ENCODE peak calls at places on chromosomes 16 and 17, in seven cellular contexts. O is GM04504; L is type B pancreatic cell; Z is stimulated activated CD4-positive, alpha-beta T cell treated with anti-CD3 and anti-CD28 coated beads, Interleukin-15, amount 100 ng/mL, for 1 hour; F is heart left ventricle; Q is CD4-positive, alpha-beta T cell; T is memory B cell. R is an unnamed sample.

GRCh38 chr16:24838554-24839266 is 7.1 kb upstream of the SLC5A11 start:
- DNase-seq in Q (no peak), Z (no peak), O (peak; percentile 36), F (no peak), L (no peak), T (no peak), R (no peak)

GRCh38 chr16:4832698-4833343 is 14.3 kb downstream of the GLYR1 start:
- DNase-seq in O (no peak), Z (no peak), L (no peak), Q (no peak), T (no peak), F (no peak), R (no peak)

GRCh38 chr17:14352139-14352538 is 51.3 kb downstream of the HS3ST3B1 start:
- DNase-seq in O (no peak), L (no peak), Z (no peak), Q (no peak), F (no peak), T (no peak), R (no peak)

GRCh38 chr16:11604783-11605563 is 18.3 kb upstream of the LITAF start:
- DNase-seq in T (no peak), Q (no peak), O (no peak), L (no peak), Z (no peak), F (peak; percentile 79), R (no peak)

GRCh38 chr16:57758331-57759117 is 23.0 kb downstream of the KATNB1 start:
- DNase-seq in O (no peak), F (no peak), T (no peak), L (no peak), Q (no peak), Z (no peak), R (no peak)

GRCh38 chr16:86089341-86089900 is 190.5 kb downstream of the IRF8 start:
- DNase-seq in Z (no peak), O (no peak), F (no peak), L (no peak), Q (no peak), T (no peak), R (no peak)

GRCh38 chr16:20181386-20181785 is 107.7 kb upstream of the GPR139 start:
- DNase-seq in O (no peak), T (no peak), F (no peak), Z (no peak), L (no peak), Q (no peak), R (no peak)

GRCh38 chr17:53420035-53420641 is 402.6 kb upstream of the KIF2B start:
- DNase-seq in O (no peak), F (no peak), Q (no peak), T (no peak), Z (no peak), L (no peak), R (no peak)

GRCh38 chr16:89291355-89291754 is 73.9 kb downstream of the ZNF778 start:
- DNase-seq in L (no peak), F (no peak), T (no peak), O (no peak), Z (no peak), Q (no peak), R (no peak)

GRCh38 chr17:42804918-42805367 is 6.3 kb downstream of the CNTD1 start:
- DNase-seq in O (no peak), L (no peak), Q (no peak), Z (no peak), T (no peak), F (no peak), R (no peak)

GRCh38 chr16:87531418-87531817 is 38.6 kb upstream of the ZCCHC14 start:
- DNase-seq in Q (no peak), F (no peak), T (no peak), O (no peak), L (no peak), Z (no peak), R (no peak)

GRCh38 chr16:86812363-86812970 is 234.1 kb downstream of the FOXL1 start:
- DNase-seq in O (no peak), L (no peak), F (no peak), Q (no peak), T (no peak), Z (no peak), R (no peak)

GRCh38 chr16:86723699-86724098 is 145.3 kb downstream of the FOXL1 start:
- DNase-seq in T (no peak), Q (no peak), L (no peak), Z (no peak), O (no peak), F (no peak), R (no peak)

GRCh38 chr16:88730632-88731607 is 24.6 kb downstream of the CTU2 start:
- DNase-seq in L (no peak), O (no peak), F (no peak), Z (no peak), Q (no peak), T (no peak), R (no peak)

GRCh38 chr17:15442316-15443185 is 24.9 kb downstream of the CDRT4 start:
- DNase-seq in O (no peak), T (no peak), L (no peak), Z (no peak), Q (no peak), F (no peak), R (no peak)

GRCh38 chr16:89921699-89922476 is 1.3 kb upstream of the TUBB3 start:
- DNase-seq in Q (no peak), Z (no peak), F (peak; percentile 88), O (peak; percentile 87), T (no peak), L (no peak), R (no peak)

GRCh38 chr17:35056013-35056412 is 7.5 kb downstream of the RFFL start:
- DNase-seq in F (no peak), O (no peak), T (no peak), Z (no peak), Q (no peak), L (no peak), R (no peak)

GRCh38 chr16:28491080-28491969 is 549 bp downstream of the CLN3 start:
- DNase-seq in Q (no peak), T (no peak), L (no peak), F (peak; percentile 56), O (no peak), Z (no peak), R (no peak)

GRCh38 chr16:78677332-78677731 is 577.9 kb downstream of the WWOX start:
- DNase-seq in L (no peak), Z (no peak), O (no peak), F (no peak), T (no peak), Q (no peak), R (no peak)

GRCh38 chr16:596736-597060 is 6.8 kb downstream of the RAB40C start:
- DNase-seq in Z (no peak), O (no peak), L (no peak), Q (no peak), T (no peak), F (no peak), R (no peak)

GRCh38 chr16:61382435-61382834 is 653.8 kb downstream of the CDH8 start:
- DNase-seq in Z (no peak), Q (no peak), F (no peak), T (no peak), L (no peak), O (no peak), R (no peak)

GRCh38 chr16:88276591-88276990 is 106.2 kb upstream of the ZNF469 start:
- DNase-seq in Q (no peak), L (no peak), O (no peak), Z (no peak), T (no peak), F (no peak), R (no peak)

GRCh38 chr17:78387982-78388941 is 9.8 kb downstream of the PGS1 start:
- DNase-seq in T (no peak), O (no peak), Z (no peak), F (peak; percentile 64), Q (no peak), L (no peak), R (no peak)

GRCh38 chr17:78611636-78612035 is 34.4 kb upstream of the DNAH17 start:
- DNase-seq in Z (no peak), Q (no peak), O (no peak), L (no peak), F (peak; percentile 32), T (no peak), R (no peak)

GRCh38 chr17:21200590-21201301 is 13.2 kb downstream of the TMEM11 start:
- DNase-seq in Q (no peak), O (no peak), L (no peak), T (no peak), Z (no peak), F (no peak), R (no peak)

GRCh38 chr17:50323060-50323459 is 22.9 kb upstream of the XYLT2 start:
- DNase-seq in L (no peak), O (no peak), Q (no peak), Z (no peak), F (no peak), T (no peak), R (no peak)

GRCh38 chr17:76515291-76515949 is 14.2 kb upstream of the RHBDF2 start:
- DNase-seq in T (no peak), Z (peak; percentile 60), L (no peak), Q (peak; percentile 79), O (peak; percentile 98), F (peak; percentile 68), R (no peak)